ENCODE peak calls at places on chromosomes 5 and 9, in seven cellular contexts. S, C, Z, V, H, W and A are unnamed samples.

GRCh38 chr9:1042466-1042865 is 7.7 kb upstream of the DMRT2 start:
- DNase-seq in S (no peak), C (no peak), Z (no peak), V (no peak), H (no peak), W (no peak), A (no peak)

GRCh38 chr5:77333451-77334123 is 123.1 kb downstream of the PDE8B start:
- DNase-seq in S (no peak), C (no peak), Z (no peak), V (no peak), H (no peak), W (peak), A (no peak)

GRCh38 chr5:44644628-44645027 is 164.1 kb upstream of the MRPS30 start:
- DNase-seq in S (no peak), C (no peak), Z (no peak), V (no peak), H (no peak), W (no peak), A (no peak)

GRCh38 chr5:116942622-116943021 is 368.0 kb upstream of the SEMA6A start:
- DNase-seq in S (no peak), C (no peak), Z (no peak), V (no peak), H (no peak), W (no peak), A (no peak)

GRCh38 chr5:168611163-168611562 is 32.0 kb upstream of the PANK3 start:
- DNase-seq in S (no peak), C (no peak), Z (no peak), V (no peak), H (no peak), W (no peak), A (no peak)

GRCh38 chr9:27528886-27529315 is 713 bp downstream of the MOB3B start:
- DNase-seq in S (no peak), C (peak), Z (peak), V (no peak), H (peak), W (peak), A (no peak)

GRCh38 chr5:169876376-169876775 is 103.9 kb downstream of the INSYN2B start:
- DNase-seq in S (no peak), C (no peak), Z (no peak), V (no peak), H (no peak), W (no peak), A (no peak)

GRCh38 chr9:120928015-120928719 is 1.6 kb upstream of the TRAF1 start:
- DNase-seq in S (no peak), C (peak), Z (peak), V (no peak), H (peak), W (peak), A (no peak)

GRCh38 chr9:77877976-77878375 is 153.6 kb downstream of the GNAQ start:
- DNase-seq in S (no peak), C (no peak), Z (no peak), V (no peak), H (no peak), W (no peak), A (no peak)

GRCh38 chr5:173101245-173101644 is 43.1 kb upstream of the BNIP1 start:
- DNase-seq in S (no peak), C (no peak), Z (no peak), V (no peak), H (no peak), W (no peak), A (no peak)

GRCh38 chr9:21710792-21711191 is 91.6 kb upstream of the MTAP start:
- DNase-seq in S (no peak), C (no peak), Z (no peak), V (no peak), H (no peak), W (no peak), A (no peak)

GRCh38 chr5:131423056-131423455 is 159.2 kb downstream of the CDC42SE2 start:
- DNase-seq in S (no peak), C (no peak), Z (no peak), V (no peak), H (no peak), W (peak), A (no peak)

GRCh38 chr5:122515709-122516431 is 203.8 kb downstream of the SNCAIP start:
- DNase-seq in S (peak), C (peak), Z (no peak), V (peak), H (peak), W (peak), A (peak)

GRCh38 chr5:122605236-122605635 is 169.6 kb upstream of the SNX2 start:
- DNase-seq in S (no peak), C (no peak), Z (no peak), V (no peak), H (no peak), W (no peak), A (no peak)

GRCh38 chr9:135255843-135256567 is 168.5 kb downstream of the OLFM1 start:
- DNase-seq in S (no peak), C (no peak), Z (peak), V (no peak), H (no peak), W (no peak), A (no peak)

GRCh38 chr9:126411225-126411947 is 84.8 kb downstream of the MVB12B start:
- DNase-seq in S (peak), C (no peak), Z (no peak), V (no peak), H (no peak), W (no peak), A (no peak)

GRCh38 chr9:137359850-137360249 is 57.8 kb upstream of the NRARP start:
- DNase-seq in S (no peak), C (no peak), Z (no peak), V (no peak), H (no peak), W (no peak), A (no peak)

GRCh38 chr9:75775173-75775572 is 115.3 kb upstream of the PCSK5 start:
- DNase-seq in S (no peak), C (no peak), Z (no peak), V (no peak), H (no peak), W (no peak), A (no peak)

GRCh38 chr5:35046754-35047153 is 995 bp downstream of the AGXT2 start:
- DNase-seq in S (no peak), C (no peak), Z (no peak), V (peak), H (no peak), W (no peak), A (peak)

GRCh38 chr5:78896128-78896527 is 89.0 kb downstream of the ARSB start:
- DNase-seq in S (no peak), C (no peak), Z (no peak), V (no peak), H (no peak), W (no peak), A (no peak)

GRCh38 chr5:178116406-178116885 is 3.1 kb downstream of the N4BP3 start:
- DNase-seq in S (no peak), C (no peak), Z (peak), V (no peak), H (no peak), W (no peak), A (no peak)

GRCh38 chr9:2663486-2663885 is 41.9 kb downstream of the VLDLR start:
- DNase-seq in S (no peak), C (no peak), Z (no peak), V (no peak), H (no peak), W (no peak), A (no peak)

GRCh38 chr9:126661521-126662251 is 48.0 kb downstream of the LMX1B start:
- DNase-seq in S (peak), C (no peak), Z (no peak), V (no peak), H (no peak), W (peak), A (no peak)

GRCh38 chr9:127444283-127444920 is 6.8 kb downstream of the RPL12 start:
- DNase-seq in S (no peak), C (no peak), Z (peak), V (no peak), H (no peak), W (no peak), A (no peak)

GRCh38 chr5:52690236-52690685 is 97.5 kb upstream of the ITGA1 start:
- DNase-seq in S (no peak), C (no peak), Z (no peak), V (no peak), H (no peak), W (no peak), A (no peak)

GRCh38 chr9:33466565-33467495 is 6.9 kb downstream of the NOL6 start:
- DNase-seq in S (peak), C (peak), Z (peak), V (no peak), H (peak), W (peak), A (no peak)

GRCh38 chr5:6488021-6488420 is 39.4 kb downstream of the UBE2QL1 start:
- DNase-seq in S (no peak), C (no peak), Z (no peak), V (no peak), H (no peak), W (no peak), A (no peak)

GRCh38 chr9:18941060-18941746 is 91.8 kb downstream of the SAXO1 start:
- DNase-seq in S (no peak), C (no peak), Z (no peak), V (no peak), H (no peak), W (no peak), A (no peak)

GRCh38 chr9:76913467-76913866 is 7.6 kb upstream of the PRUNE2 start:
- DNase-seq in S (peak), C (no peak), Z (no peak), V (no peak), H (no peak), W (no peak), A (no peak)

GRCh38 chr5:115749016-115749415 is 67.4 kb downstream of the CDO1 start:
- DNase-seq in S (no peak), C (no peak), Z (no peak), V (no peak), H (no peak), W (no peak), A (no peak)

GRCh38 chr5:96004754-96005153 is 43.1 kb upstream of the ELL2 start:
- DNase-seq in S (no peak), C (no peak), Z (no peak), V (no peak), H (no peak), W (no peak), A (no peak)

GRCh38 chr5:122102825-122103224 is 24.8 kb upstream of the LOX start:
- DNase-seq in S (no peak), C (no peak), Z (no peak), V (no peak), H (no peak), W (no peak), A (no peak)

GRCh38 chr5:174736351-174736721 is 12.0 kb downstream of the MSX2 start:
- DNase-seq in S (peak), C (no peak), Z (no peak), V (peak), H (no peak), W (no peak), A (no peak)

GRCh38 chr9:134258828-134259546 is 67.3 kb upstream of the RXRA start:
- DNase-seq in S (no peak), C (no peak), Z (no peak), V (no peak), H (peak), W (no peak), A (no peak)

GRCh38 chr5:92518318-92518913 is 1062.6 kb downstream of the NR2F1-AS1 start:
- DNase-seq in S (no peak), C (no peak), Z (no peak), V (no peak), H (no peak), W (peak), A (no peak)

GRCh38 chr5:151684690-151685361 is 1.9 kb downstream of the SPARC start:
- DNase-seq in S (peak), C (peak), Z (no peak), V (peak), H (no peak), W (peak), A (peak)

GRCh38 chr5:169862348-169862905 is 117.9 kb downstream of the INSYN2B start:
- DNase-seq in S (no peak), C (no peak), Z (no peak), V (no peak), H (no peak), W (no peak), A (no peak)

GRCh38 chr5:143206194-143207053 is 197.1 kb downstream of the NR3C1 start:
- DNase-seq in S (no peak), C (no peak), Z (no peak), V (no peak), H (no peak), W (no peak), A (no peak)

GRCh38 chr5:154756203-154756870 is 1.2 kb downstream of the LARP1 start:
- DNase-seq in S (no peak), C (peak), Z (peak), V (no peak), H (peak), W (peak), A (no peak)

GRCh38 chr5:16502866-16503265 is 37.3 kb upstream of the ZNF622 start:
- DNase-seq in S (peak), C (no peak), Z (no peak), V (no peak), H (no peak), W (peak), A (no peak)

DNA sequence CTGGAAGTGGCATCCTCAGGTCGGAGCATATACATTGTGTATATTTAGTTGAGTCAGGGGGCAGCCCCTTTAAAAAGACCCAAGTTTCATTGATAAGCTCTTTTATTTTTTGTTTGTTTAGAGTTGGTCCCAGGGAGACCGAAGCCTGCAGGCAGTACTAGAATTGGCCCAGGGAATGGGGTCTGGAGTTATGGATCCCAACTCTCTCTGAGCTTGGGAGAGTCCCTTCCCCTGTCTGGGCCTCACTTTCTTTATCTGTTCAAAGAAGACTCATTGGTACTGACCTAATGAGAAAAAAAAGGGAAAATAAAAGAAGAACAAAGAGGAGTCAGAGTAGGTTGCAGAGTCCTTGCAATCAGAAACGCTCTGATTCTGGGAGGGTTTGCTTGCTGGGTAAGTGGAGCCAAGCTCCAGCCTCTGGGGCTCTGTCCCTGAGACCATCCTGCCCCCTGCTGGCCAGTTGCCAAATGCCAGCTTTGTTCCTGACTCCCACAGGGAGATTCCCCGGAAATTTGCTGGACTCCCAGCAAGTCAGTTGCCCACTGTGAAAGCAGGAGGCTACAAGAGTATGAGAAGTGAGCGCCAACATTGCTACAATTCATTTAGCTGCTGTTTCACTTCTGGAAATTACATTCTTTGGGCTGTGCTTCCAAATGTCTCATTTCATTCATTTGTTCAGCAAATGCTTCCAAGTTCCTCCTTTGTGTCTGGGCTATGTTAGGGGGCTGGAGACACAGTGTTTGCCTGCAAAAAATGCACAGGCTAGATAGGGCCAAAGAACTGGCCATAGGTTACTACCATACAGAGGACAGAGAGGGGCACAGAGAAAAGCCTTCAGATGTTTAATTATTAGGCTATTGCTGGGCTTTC is 156.2 kb downstream of the MELK start:
- DNase-seq in S (no peak), C (peak), Z (peak), V (peak), H (peak), W (peak), A (peak)
- TF ChIP-seq CTCF in S (peak), C (no peak), Z (peak), V (peak), H (peak), W (peak), A (peak)

GRCh38 chr9:20685769-20686168 is 1.7 kb downstream of the FOCAD start:
- DNase-seq in S (no peak), C (no peak), Z (no peak), V (no peak), H (no peak), W (no peak), A (no peak)

GRCh38 chr9:20683351-20684034 is 566 bp upstream of the FOCAD start:
- DNase-seq in S (no peak), C (peak), Z (no peak), V (no peak), H (peak), W (peak), A (peak)

GRCh38 chr9:20681467-20681866 is 2.6 kb upstream of the FOCAD start:
- DNase-seq in S (no peak), C (no peak), Z (no peak), V (no peak), H (no peak), W (no peak), A (no peak)

GRCh38 chr9:20684865-20685696 is 1.0 kb downstream of the FOCAD start:
- DNase-seq in S (peak), C (no peak), Z (no peak), V (peak), H (no peak), W (no peak), A (peak)

DNA sequence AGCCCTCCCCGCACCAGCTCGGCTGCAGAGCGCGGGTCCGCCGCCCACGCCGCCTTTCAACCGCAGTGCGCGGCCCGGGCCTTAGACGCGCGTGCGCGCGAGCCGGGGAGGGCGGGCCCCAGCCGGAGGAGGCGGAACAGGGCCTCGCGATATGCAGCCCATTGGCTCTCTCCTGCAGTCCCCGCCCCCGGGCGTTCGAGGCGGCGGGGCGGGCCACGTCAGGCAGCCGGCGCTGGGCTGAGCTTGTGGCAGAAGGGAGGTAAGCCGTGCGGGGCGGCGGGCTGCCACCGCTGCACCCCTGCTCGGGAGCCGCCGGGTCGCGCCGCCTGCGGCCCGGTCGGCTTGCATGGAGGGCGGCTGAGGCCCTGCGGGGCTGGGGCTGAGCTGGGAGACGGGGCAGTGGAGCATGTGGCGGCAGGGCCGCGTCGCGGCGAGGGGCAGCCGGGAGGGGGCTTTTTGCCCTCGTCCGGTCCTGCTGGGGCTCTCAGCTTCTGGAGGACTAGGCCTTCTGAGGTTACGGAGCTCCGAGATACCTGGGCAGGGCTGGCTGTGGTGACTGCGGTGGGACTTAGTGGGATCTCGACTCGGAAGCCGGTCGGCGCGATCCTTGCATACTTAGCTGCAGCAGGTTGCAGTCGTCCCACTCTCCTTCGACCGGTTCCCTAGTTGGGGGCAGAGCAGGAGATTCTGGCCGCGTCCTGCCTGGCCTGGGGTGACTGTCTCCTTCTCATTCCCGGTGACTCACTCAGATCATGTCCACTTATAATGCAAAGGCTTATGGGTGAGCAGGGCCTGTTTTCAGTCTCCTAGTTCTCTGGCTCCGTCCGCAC is at the start of gene FOCAD:
- DNase-seq in S (peak), C (peak), Z (peak), V (peak), H (peak), W (peak), A (peak)
- TF ChIP-seq CTCF in S (no peak), C (no peak), Z (no peak), V (no peak), H (no peak), W (peak), A (no peak)

DNA sequence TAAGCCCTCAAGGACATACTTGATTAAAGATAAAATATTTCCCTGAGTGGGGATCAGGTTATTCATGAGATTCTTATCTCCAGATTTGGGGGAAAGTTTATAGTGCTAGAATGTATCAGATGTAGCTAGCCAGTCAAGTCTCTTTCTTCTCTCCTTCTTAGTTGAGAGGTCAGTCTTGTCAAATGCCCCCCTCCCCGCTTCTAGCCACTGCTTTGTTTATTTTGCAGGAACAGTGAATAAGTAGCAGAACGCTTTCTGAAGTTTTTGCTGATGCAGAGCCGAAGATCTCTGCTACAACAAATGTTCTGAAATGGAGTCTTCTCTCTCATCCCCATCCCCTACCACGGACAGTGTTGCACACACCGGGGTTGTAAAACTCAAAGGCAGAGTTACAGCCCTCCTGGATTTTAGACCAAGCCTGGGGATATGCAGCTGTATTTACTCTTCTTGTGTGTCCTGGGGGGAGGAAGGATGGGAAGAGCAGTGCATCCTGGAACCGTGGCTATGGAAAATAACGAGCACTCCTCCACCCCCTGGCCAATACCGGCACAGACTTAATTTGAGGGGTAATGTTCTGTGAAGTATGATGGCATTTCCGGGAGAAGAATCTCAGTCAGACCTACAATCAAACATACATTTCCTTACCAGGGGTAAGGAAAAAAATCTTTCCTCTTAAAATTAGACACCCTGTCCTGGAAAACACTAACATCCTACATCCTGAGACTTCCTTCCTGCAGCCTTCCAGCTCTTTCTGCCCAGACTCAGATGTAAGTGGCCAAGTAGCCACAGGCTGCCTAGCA is 10.7 kb upstream of the ERMP1 start:
- DNase-seq in S (peak), C (no peak), Z (peak), V (no peak), H (no peak), W (no peak), A (no peak)
- TF ChIP-seq CTCF in S (no peak), C (no peak), Z (no peak), V (no peak), H (no peak), W (no peak), A (no peak)

GRCh38 chr5:124742983-124743533 is 3.4 kb downstream of the ZNF608 start:
- DNase-seq in S (peak), C (peak), Z (no peak), V (no peak), H (no peak), W (no peak), A (no peak)

GRCh38 chr5:124740991-124741583 is 5.4 kb downstream of the ZNF608 start:
- DNase-seq in S (peak), C (no peak), Z (no peak), V (no peak), H (no peak), W (no peak), A (peak)

GRCh38 chr5:124743534-124744169 is 2.8 kb downstream of the ZNF608 start:
- DNase-seq in S (no peak), C (no peak), Z (no peak), V (no peak), H (no peak), W (peak), A (no peak)

GRCh38 chr5:124741711-124742496 is 4.5 kb downstream of the ZNF608 start:
- DNase-seq in S (peak), C (no peak), Z (no peak), V (no peak), H (peak), W (peak), A (peak)

GRCh38 chr5:124742521-124742920 is 3.9 kb downstream of the ZNF608 start:
- DNase-seq in S (no peak), C (no peak), Z (no peak), V (no peak), H (no peak), W (no peak), A (no peak)
- TF ChIP-seq CTCF in S (no peak), C (no peak), Z (no peak), V (no peak), H (no peak), W (no peak), A (no peak)

GRCh38 chr9:118295413-118295812 is 591.2 kb downstream of the TLR4 start:
- DNase-seq in S (no peak), C (no peak), Z (no peak), V (no peak), H (no peak), W (no peak), A (no peak)

GRCh38 chr9:118290116-118290515 is 585.9 kb downstream of the TLR4 start:
- DNase-seq in S (no peak), C (no peak), Z (no peak), V (no peak), H (no peak), W (peak), A (no peak)
- TF ChIP-seq CTCF in S (no peak), C (no peak), Z (no peak), V (no peak), H (no peak), W (no peak), A (no peak)